ENCODE peak calls at places on chromosome 12, in six cellular contexts. R is mesenchymal stem cell, A is H9, I is H1, D is IMR-90, E is neuronal stem cell. S is an unnamed sample.

GRCh38 chr12:15540469-15540872 is 218.2 kb downstream of the PTPRO start:
- DNase-seq in R (peak), I (no peak), A (no peak), E (no peak), D (peak), S (no peak)

GRCh38 chr12:68178184-68178583 is 18.6 kb upstream of the IFNG start:
- DNase-seq in R (no peak), I (no peak), D (no peak), E (no peak), A (no peak), S (no peak)

GRCh38 chr12:96375841-96376249 is 24.4 kb downstream of the CDK17 start:
- DNase-seq in D (no peak), I (no peak), A (no peak), E (no peak), R (no peak), S (no peak)

GRCh38 chr12:5976711-5977110 is 31.7 kb upstream of the ANO2 start:
- DNase-seq in A (no peak), R (no peak), I (no peak), E (no peak), D (no peak), S (no peak)

GRCh38 chr12:104938371-104938770 is 19.7 kb downstream of the SLC41A2 start:
- DNase-seq in A (no peak), E (no peak), D (peak), R (peak), I (no peak), S (peak)

GRCh38 chr12:100141998-100142850 is 450 bp downstream of the BLTP3B start:
- DNase-seq in D (no peak), A (peak), R (no peak), E (peak), I (peak), S (no peak)

GRCh38 chr12:104456950-104457745 is 400 bp downstream of the CHST11 start:
- DNase-seq in I (peak), E (peak), A (peak), R (peak), D (peak), S (peak)

GRCh38 chr12:95820096-95820703 is 29.6 kb upstream of the NTN4 start:
- DNase-seq in I (no peak), A (no peak), D (peak), E (no peak), R (peak), S (peak)

GRCh38 chr12:109166371-109166770 is 50.0 kb downstream of the ACACB start:
- DNase-seq in A (no peak), R (no peak), I (no peak), D (no peak), E (no peak), S (no peak)

GRCh38 chr12:92473564-92473963 is 229.2 kb upstream of the PLEKHG7 start:
- DNase-seq in E (no peak), R (no peak), I (no peak), D (no peak), A (no peak), S (no peak)

GRCh38 chr12:124754949-124755800 is 108.5 kb downstream of the SCARB1 start:
- DNase-seq in E (no peak), I (no peak), R (peak), D (peak), A (peak), S (no peak)

GRCh38 chr12:124472690-124473279 is 94.6 kb downstream of the NCOR2 start:
- DNase-seq in I (no peak), A (no peak), E (no peak), R (no peak), D (no peak), S (no peak)

GRCh38 chr12:23921099-23921846 is 28.2 kb downstream of the SOX5 start:
- DNase-seq in R (no peak), D (peak), I (no peak), E (no peak), A (no peak), S (no peak)

GRCh38 chr12:64653123-64653522 is 42.8 kb downstream of the RASSF3 start:
- DNase-seq in A (no peak), I (no peak), D (no peak), E (no peak), R (no peak), S (no peak)

GRCh38 chr12:103858953-103859601 is 18.0 kb upstream of the NT5DC3 start:
- DNase-seq in D (peak), A (no peak), E (no peak), R (peak), I (no peak), S (peak)

GRCh38 chr12:66733839-66734238 is 55.0 kb upstream of the GRIP1 start:
- DNase-seq in R (no peak), E (peak), D (no peak), A (no peak), I (no peak), S (no peak)

GRCh38 chr12:113040722-113041168 is 15.8 kb upstream of the DTX1 start:
- DNase-seq in A (no peak), R (peak), D (peak), I (no peak), E (no peak), S (peak)

GRCh38 chr12:127926004-127926403 is 341.0 kb upstream of the TMEM132C start:
- DNase-seq in I (peak), A (peak), D (no peak), E (peak), R (peak), S (no peak)

GRCh38 chr12:68286396-68286795 is 33.0 kb upstream of the IL22 start:
- DNase-seq in A (no peak), D (no peak), R (no peak), E (no peak), I (no peak), S (no peak)

GRCh38 chr12:53735-54095 is 12.9 kb upstream of the IQSEC3 start:
- DNase-seq in I (no peak), A (peak), E (no peak), R (no peak), D (no peak), S (no peak)

GRCh38 chr12:93572712-93573551 is 457 bp downstream of the SOCS2 start:
- DNase-seq in E (peak), A (peak), D (peak), I (peak), R (peak), S (peak)

GRCh38 chr12:12881495-12881894 is 9.9 kb upstream of the GPRC5A start:
- DNase-seq in A (no peak), R (no peak), I (no peak), D (peak), E (no peak), S (no peak)

GRCh38 chr12:23895792-23896218 is 53.7 kb downstream of the SOX5 start:
- DNase-seq in I (peak), R (no peak), A (peak), D (no peak), E (peak), S (no peak)

GRCh38 chr12:6943719-6944380 is at the start of the genes C12orf57 and RNU7-1:
- DNase-seq in R (peak), I (peak), E (peak), A (peak), D (peak), S (peak)

GRCh38 chr12:31861360-31861759 is 97.9 kb upstream of the RESF1 start:
- DNase-seq in R (no peak), A (no peak), D (no peak), E (no peak), I (no peak), S (no peak)

GRCh38 chr12:31866523-31866922 is 92.7 kb upstream of the RESF1 start:
- DNase-seq in D (no peak), A (no peak), E (no peak), R (no peak), I (no peak), S (no peak)

GRCh38 chr12:31867292-31867691 is 91.9 kb upstream of the RESF1 start:
- DNase-seq in I (no peak), A (no peak), E (no peak), R (no peak), D (no peak), S (no peak)

GRCh38 chr12:31868980-31869379 is 90.2 kb upstream of the RESF1 start:
- DNase-seq in R (peak), D (peak), I (no peak), A (no peak), E (no peak), S (no peak)

GRCh38 chr12:31865023-31865422 is 94.2 kb upstream of the RESF1 start:
- DNase-seq in E (no peak), I (no peak), A (no peak), D (no peak), R (no peak), S (no peak)
- H3K14ac ChIP-seq in E (no peak), I (no peak), A (no peak), D (no peak), R (no peak), S (no peak)

DNA sequence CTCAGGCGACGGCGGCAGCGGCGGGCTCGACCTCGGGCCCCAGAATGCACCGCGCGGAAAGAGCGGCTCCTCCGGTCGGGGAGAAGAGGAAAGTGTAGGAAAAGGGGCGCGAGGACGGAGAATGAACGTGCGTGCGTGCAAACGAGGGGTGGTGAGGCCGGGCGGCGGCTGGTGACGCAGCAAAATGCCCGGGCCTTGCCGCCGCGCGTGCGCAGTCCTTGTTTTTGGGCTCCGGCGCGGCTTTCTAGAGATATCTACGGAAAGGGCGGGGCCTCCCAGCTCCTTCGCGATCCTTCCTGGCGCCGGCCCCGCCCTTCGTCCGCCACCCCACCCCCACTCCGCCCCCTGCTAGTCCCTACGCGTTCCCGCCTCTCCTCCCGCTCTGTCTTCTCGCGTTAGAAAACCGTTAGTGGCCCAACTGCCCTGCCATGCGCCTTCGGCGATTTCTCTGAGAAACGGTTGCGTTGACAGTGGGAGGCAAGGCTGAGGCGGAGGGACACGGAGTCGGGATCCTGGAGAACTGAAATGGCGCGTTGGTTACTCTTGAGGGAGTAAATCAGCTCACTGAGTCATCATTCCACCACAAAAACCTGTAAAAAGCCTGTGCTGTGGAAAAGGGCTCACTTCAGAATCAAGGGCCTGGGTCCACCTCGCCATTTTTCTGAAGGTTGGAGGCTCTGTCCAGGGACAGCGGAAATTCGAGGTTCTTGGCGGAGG is at the start of gene PTGES3:
- DNase-seq in A (peak), D (peak), I (peak), R (peak), E (peak), S (peak)
- H2AK5ac ChIP-seq in A (no peak), D (peak), I (peak), R (peak), E (peak), S (peak)

GRCh38 chr12:56602239-56602638 is 27.9 kb downstream of the BAZ2A start:
- DNase-seq in E (no peak), A (no peak), R (no peak), I (no peak), D (no peak), S (no peak)

GRCh38 chr12:56599797-56600196 is 30.3 kb downstream of the BAZ2A start:
- DNase-seq in E (no peak), I (no peak), A (no peak), R (no peak), D (no peak), S (no peak)

GRCh38 chr12:56601503-56601902 is 28.6 kb downstream of the BAZ2A start:
- DNase-seq in A (peak), R (no peak), I (no peak), E (no peak), D (no peak), S (no peak)

GRCh38 chr12:56599041-56599440 is 31.1 kb downstream of the BAZ2A start:
- DNase-seq in R (no peak), A (no peak), E (no peak), I (no peak), D (no peak), S (no peak)

GRCh38 chr12:56600753-56601152 is 29.4 kb downstream of the BAZ2A start:
- DNase-seq in D (no peak), E (no peak), I (no peak), A (no peak), R (no peak), S (no peak)
- H3K14ac ChIP-seq in D (no peak), E (no peak), I (no peak), A (no peak), R (no peak), S (no peak)

GRCh38 chr12:49707127-49707811 is at the start of gene FMNL3:
- DNase-seq in R (peak), D (peak), E (peak), A (peak), I (peak), S (peak)

GRCh38 chr12:49707812-49708147 is 575 bp upstream of the FMNL3 start:
- DNase-seq in I (no peak), E (no peak), A (no peak), D (no peak), R (no peak), S (no peak)

GRCh38 chr12:49706351-49707126 is 666 bp downstream of the FMNL3 start:
- DNase-seq in D (peak), R (peak), E (no peak), I (peak), A (peak), S (no peak)

GRCh38 chr12:49705479-49706267 is 1.5 kb downstream of the FMNL3 start:
- DNase-seq in D (peak), E (no peak), I (no peak), A (peak), R (peak), S (peak)

DNA sequence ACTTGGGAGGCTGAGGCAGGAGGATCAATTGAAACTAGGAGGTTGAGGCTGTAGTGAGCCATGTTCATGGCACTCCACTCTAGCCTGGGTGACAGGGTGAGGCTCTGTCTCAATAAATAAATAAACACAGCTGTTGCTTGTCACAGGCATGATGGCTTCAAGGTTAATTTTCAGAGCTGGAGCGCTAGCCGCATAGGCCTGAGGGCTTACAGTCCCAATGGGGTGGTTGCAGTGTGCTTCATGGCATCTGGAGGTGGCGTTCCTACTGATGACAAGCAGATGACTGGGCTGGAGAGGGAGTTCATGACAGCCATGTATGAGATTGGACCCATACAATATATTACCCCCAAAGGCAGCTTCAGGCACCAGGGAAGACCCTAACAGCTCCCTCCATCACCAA is 1.6 kb upstream of the FMNL3 start:
- DNase-seq in D (no peak), E (no peak), R (no peak), I (no peak), A (no peak), S (no peak)
- H2AK5ac ChIP-seq in D (no peak), E (no peak), R (no peak), I (no peak), A (no peak), S (no peak)

GRCh38 chr12:117502633-117503032 is 141.2 kb upstream of the NOS1 start:
- DNase-seq in D (no peak), I (no peak), A (no peak), R (no peak), E (no peak), S (no peak)

GRCh38 chr12:117508468-117508867 is 147.0 kb upstream of the NOS1 start:
- DNase-seq in I (no peak), A (no peak), E (no peak), D (no peak), R (no peak), S (no peak)

GRCh38 chr12:117502233-117502632 is 140.8 kb upstream of the NOS1 start:
- DNase-seq in D (no peak), I (no peak), A (no peak), E (no peak), R (no peak), S (no peak)

GRCh38 chr12:117506333-117506732 is 144.9 kb upstream of the NOS1 start:
- DNase-seq in D (no peak), I (no peak), R (no peak), E (no peak), A (no peak), S (no peak)

GRCh38 chr12:117507547-117507946 is 146.1 kb upstream of the NOS1 start:
- DNase-seq in R (no peak), E (no peak), D (no peak), I (no peak), A (no peak), S (no peak)
- H3K14ac ChIP-seq in R (no peak), E (no peak), D (no peak), I (no peak), A (no peak), S (no peak)

GRCh38 chr12:53994691-53995310 is 5.2 kb upstream of the HOXC9 start:
- DNase-seq in A (no peak), E (no peak), R (no peak), I (no peak), D (no peak), S (no peak)
- H2AK5ac ChIP-seq in A (no peak), E (no peak), R (no peak), I (peak), D (no peak), S (no peak)

GRCh38 chr12:62273724-62274380 is 13.6 kb downstream of the USP15 start:
- DNase-seq in E (no peak), D (no peak), I (no peak), A (no peak), R (no peak), S (no peak)
- H3K14ac ChIP-seq in E (no peak), D (peak), I (no peak), A (no peak), R (no peak), S (no peak)

GRCh38 chr12:62701492-62701891 is 233.5 kb downstream of the PPM1H start:
- DNase-seq in R (no peak), E (no peak), A (no peak), D (no peak), I (no peak), S (no peak)

GRCh38 chr12:62698701-62699101 is 232.1 kb downstream of the MON2 start:
- DNase-seq in E (no peak), A (no peak), D (peak), I (no peak), R (no peak), S (no peak)

GRCh38 chr12:62697893-62698292 is 231.3 kb downstream of the MON2 start:
- DNase-seq in D (no peak), R (no peak), A (no peak), I (no peak), E (no peak), S (no peak)

GRCh38 chr12:62700091-62700490 is 233.5 kb downstream of the MON2 start:
- DNase-seq in R (no peak), I (no peak), E (no peak), A (no peak), D (peak), S (no peak)

DNA sequence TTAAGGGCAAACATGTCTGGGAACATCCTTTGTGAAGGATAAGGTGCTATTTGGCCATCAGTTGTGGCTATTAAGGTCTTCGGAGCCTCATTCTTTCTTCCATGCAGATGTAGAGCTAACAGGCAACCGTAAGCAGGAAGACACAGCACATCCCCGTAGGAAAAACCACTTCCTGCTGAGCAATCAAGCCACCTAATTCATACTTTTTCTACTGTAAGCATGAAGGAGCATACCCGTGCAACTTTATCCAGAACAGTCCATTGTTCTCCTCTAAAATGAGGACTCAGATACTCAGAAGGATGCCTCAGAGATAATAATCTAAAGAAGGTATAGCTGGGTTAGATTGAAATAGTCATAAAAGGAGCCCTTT is 232.0 kb downstream of the PPM1H start:
- DNase-seq in D (peak), A (no peak), R (no peak), I (no peak), E (no peak), S (no peak)
- H2AK5ac ChIP-seq in D (peak), A (no peak), R (peak), I (no peak), E (no peak), S (no peak)

GRCh38 chr12:48969160-48969771 is 2.3 kb downstream of the WNT10B start:
- DNase-seq in I (peak), A (no peak), D (no peak), R (no peak), E (no peak), S (no peak)
- H3K14ac ChIP-seq in I (no peak), A (no peak), D (no peak), R (no peak), E (no peak), S (no peak)

DNA sequence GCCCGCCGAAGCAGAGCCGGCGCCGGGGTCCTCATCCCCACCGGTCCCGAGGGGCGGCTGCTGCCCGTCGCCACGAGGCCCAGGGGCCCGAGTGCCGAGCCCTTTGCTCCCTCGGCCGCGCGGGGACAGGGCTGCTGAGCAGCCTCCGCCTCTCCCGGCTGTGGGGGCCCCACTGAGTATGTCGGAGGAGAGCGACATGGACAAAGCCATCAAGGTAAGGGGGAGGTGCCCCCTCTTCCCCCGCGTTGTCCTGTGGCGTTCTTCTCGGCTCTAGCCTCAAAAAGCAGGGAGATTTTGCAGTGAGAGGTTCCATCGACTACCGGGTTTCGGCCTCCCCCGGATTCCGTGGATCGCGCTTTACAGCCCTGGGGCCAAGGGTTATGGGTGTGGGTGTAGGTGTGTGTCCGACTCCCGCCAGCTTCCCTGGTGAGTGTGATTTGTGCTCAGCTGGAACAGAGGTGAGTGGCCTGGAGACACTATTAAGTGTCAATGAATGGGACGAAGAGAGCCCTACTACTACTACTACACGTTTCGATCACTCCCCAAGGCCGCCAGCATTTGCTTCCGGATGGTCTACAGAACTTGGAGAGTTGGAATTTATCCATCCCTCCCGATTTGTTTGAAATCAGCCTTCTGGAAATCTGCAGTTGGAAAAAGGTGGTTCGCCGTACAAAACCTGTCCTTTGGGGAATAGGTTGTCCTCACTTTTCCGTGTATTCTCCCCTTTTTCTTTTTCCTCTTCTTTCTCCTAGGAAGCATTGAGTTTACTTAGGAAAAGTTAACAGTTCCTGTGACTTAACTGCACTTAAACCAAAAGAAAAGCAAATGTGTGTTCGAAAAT is 748 bp downstream of the MAPKAPK5 start:
- DNase-seq in I (no peak), D (no peak), A (no peak), E (no peak), R (peak), S (peak)
- H2AK5ac ChIP-seq in I (peak), D (peak), A (no peak), E (peak), R (peak), S (peak)